ENCODE peak calls at places on chromosomes 7 and 10, in four cellular contexts. E is ascending aorta; F is CD4-positive, CD25-positive, alpha-beta regulatory T cell; V is AG10803. I is an unnamed sample.

GRCh38 chr7:1539346-1540321 is 9.1 kb downstream of the MAFK start:
- DNase-seq in E (peak), F (no peak), V (peak), I (no peak)

GRCh38 chr7:129494041-129494440 is 8.3 kb upstream of the SMKR1 start:
- DNase-seq in E (no peak), F (no peak), V (peak), I (no peak)

GRCh38 chr10:36172574-36172973 is 530.5 kb upstream of the FZD8 start:
- DNase-seq in E (no peak), F (no peak), V (peak), I (peak)

GRCh38 chr10:129372168-129372567 is 94.9 kb upstream of the MGMT start:
- DNase-seq in E (no peak), F (no peak), V (no peak), I (no peak)

GRCh38 chr7:84913731-84914130 is 273.1 kb downstream of the SEMA3D start:
- DNase-seq in E (no peak), F (no peak), V (peak), I (no peak)

GRCh38 chr7:129433823-129434171 is 435 bp upstream of the STRIP2 start:
- DNase-seq in E (no peak), F (no peak), V (no peak), I (no peak)

GRCh38 chr7:155843426-155844018 is 31.3 kb upstream of the SHH start:
- DNase-seq in E (peak), F (no peak), V (no peak), I (no peak)

GRCh38 chr10:25675204-25675603 is 258.8 kb upstream of the MYO3A start:
- DNase-seq in E (no peak), F (no peak), V (no peak), I (peak)

GRCh38 chr10:92594194-92594593 is 1.3 kb downstream of the KIF11 start:
- DNase-seq in E (no peak), F (no peak), V (no peak), I (no peak)

GRCh38 chr10:43647576-43647975 is 1.1 kb downstream of the ZNF32 start:
- DNase-seq in E (no peak), F (no peak), V (peak), I (no peak)
- H3K4me3 ChIP-seq in E (peak), F (peak), V (no peak), I (peak)

GRCh38 chr10:8052970-8053445 is 1.5 kb upstream of the GATA3 start:
- DNase-seq in E (no peak), F (no peak), V (no peak), I (no peak)

GRCh38 chr10:8051851-8052257 is 2.6 kb upstream of the GATA3 start:
- DNase-seq in E (no peak), F (no peak), V (no peak), I (peak)

GRCh38 chr10:8051109-8051781 is 3.2 kb upstream of the GATA3 start:
- DNase-seq in E (no peak), F (no peak), V (no peak), I (peak)

GRCh38 chr10:8053446-8054242 is 844 bp upstream of the GATA3 start:
- DNase-seq in E (peak), F (peak), V (peak), I (peak)

DNA sequence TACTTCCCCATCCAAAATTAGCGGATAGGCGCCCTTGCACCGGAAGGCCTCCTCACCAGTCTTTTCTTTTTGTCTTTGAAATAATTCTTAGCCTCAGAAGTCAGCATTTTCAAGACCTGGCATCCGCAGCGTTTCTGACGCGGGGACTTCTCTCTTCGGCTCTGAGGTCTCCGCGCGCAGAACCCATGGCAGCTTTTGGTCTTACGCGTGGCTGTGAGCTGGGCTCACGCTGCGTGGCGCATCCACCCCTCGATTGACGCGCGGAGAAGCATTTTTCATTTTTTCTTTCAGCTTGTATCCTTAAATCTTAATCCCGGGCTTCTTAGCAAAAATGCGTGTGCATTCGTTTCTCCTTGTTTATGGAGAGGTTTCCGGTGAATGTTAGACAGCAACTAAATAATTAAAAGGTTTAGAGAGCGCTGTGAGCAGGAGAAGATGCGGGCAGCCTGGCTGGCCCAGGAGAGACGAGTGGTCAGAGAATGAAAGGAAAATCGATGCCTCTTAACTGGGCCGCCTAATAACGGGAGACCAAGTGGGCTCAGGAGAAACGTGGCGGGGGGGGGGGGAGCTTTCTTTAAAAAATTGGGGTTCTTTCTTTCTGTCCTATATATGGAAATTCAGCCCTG is 2.0 kb upstream of the GATA3 start:
- DNase-seq in E (no peak), F (no peak), V (no peak), I (peak)
- H3K4me3 ChIP-seq in E (no peak), F (peak), V (no peak), I (no peak)

GRCh38 chr7:31492086-31492485 is 21.8 kb upstream of the ITPRID1 start:
- DNase-seq in E (no peak), F (no peak), V (no peak), I (no peak)

GRCh38 chr7:31495653-31496052 is 18.2 kb upstream of the ITPRID1 start:
- DNase-seq in E (no peak), F (no peak), V (no peak), I (no peak)

GRCh38 chr7:31497501-31497900 is 16.4 kb upstream of the ITPRID1 start:
- DNase-seq in E (no peak), F (no peak), V (no peak), I (no peak)

GRCh38 chr7:31493714-31494181 is 20.1 kb upstream of the ITPRID1 start:
- DNase-seq in E (no peak), F (no peak), V (no peak), I (no peak)

DNA sequence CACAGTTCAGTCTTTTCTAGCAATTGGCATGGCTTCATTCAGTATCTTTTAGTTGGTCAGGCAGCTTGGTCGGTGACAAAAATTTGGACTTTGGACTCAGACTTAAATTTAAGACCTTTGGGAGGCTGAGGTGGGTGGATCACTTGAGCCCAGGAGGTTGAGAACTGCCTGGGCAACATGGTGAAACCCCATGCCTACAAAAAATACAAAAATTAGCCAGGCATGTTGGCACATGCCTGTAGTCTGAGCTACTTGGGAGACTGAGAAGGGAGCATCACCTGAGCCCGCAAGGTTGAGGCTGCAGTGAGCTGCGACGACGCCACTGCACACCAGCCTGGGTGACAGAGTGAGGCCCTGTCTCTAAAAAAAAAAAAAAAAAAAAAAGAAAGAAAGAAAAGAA is 19.5 kb upstream of the ITPRID1 start:
- DNase-seq in E (no peak), F (no peak), V (no peak), I (no peak)
- H3K4me3 ChIP-seq in E (no peak), F (no peak), V (no peak), I (no peak)

GRCh38 chr7:142690554-142691182 is 58.6 kb upstream of the PRSS1 start:
- DNase-seq in E (no peak), F (no peak), V (no peak), I (no peak)

GRCh38 chr7:142697270-142697669 is 52.0 kb upstream of the PRSS1 start:
- DNase-seq in E (no peak), F (no peak), V (no peak), I (no peak)

GRCh38 chr7:142698429-142698828 is 50.8 kb upstream of the PRSS1 start:
- DNase-seq in E (no peak), F (no peak), V (no peak), I (no peak)

GRCh38 chr7:142693911-142694310 is 55.4 kb upstream of the PRSS1 start:
- DNase-seq in E (no peak), F (no peak), V (no peak), I (no peak)

GRCh38 chr7:142696456-142697179 is 52.7 kb upstream of the PRSS1 start:
- DNase-seq in E (no peak), F (no peak), V (no peak), I (no peak)
- H3K4me3 ChIP-seq in E (no peak), F (no peak), V (no peak), I (no peak)

GRCh38 chr7:127347567-127348246 is 44.8 kb downstream of the ZNF800 start:
- DNase-seq in E (peak), F (peak), V (peak), I (peak)
- H3K4me3 ChIP-seq in E (peak), F (peak), V (peak), I (peak)

DNA sequence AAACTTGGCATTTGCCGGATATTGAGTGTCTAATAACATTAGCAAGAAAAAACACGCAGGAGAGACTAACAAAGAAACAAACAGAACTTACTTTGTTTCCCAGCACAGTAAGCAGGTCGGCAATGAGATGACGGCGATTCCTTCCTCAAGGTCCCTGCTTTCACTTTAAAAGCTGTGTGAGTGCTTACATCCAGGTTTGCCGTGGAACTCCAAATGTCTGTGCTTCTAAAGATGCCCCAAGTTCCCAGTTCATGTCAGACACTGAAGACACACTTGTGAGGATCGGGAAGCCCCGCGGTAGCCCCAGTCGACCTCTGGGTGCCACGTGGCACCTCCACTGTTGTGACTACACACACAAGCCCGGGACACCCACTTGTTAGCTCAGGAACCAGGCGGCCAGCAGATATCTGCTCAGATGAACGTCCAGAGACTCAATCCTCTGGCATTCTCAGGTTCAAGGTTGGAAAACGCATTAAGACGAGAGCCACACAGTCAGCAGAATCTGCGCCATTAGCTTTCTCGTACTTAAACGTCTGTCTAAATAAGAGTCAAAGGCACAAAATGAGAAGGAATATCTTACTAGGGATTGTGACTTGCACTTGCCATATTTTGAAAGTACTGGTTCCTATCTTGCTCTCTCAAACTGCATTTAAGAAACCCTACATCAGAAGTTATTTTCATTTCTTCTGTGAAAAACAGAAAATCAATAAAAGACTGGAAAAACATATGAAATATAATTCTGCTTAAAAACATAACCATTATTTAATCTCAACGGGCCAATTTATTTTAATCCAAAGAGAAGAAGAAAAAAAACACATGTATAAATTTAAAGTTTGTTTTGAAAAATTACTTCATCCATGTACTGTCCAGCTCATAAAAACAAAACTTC is 207.6 kb upstream of the KLF14 start:
- DNase-seq in E (peak), F (peak), V (peak), I (peak)
- H3K4me3 ChIP-seq in E (peak), F (peak), V (peak), I (peak)